ENCODE peak calls at places on chromosomes 4 and X, in five cellular contexts. I is mesothelial cell of epicardium, Q is type B pancreatic cell, G is lower leg skin, M is fibroblast of mammary gland. T is an unnamed sample.

GRCh38 chr4:107801766-107802211 is 22.9 kb upstream of the SGMS2 start:
- DNase-seq in I (no peak), Q (no peak), G (no peak), M (peak), T (no peak)

GRCh38 chrX:118594697-118595420 is 99.2 kb downstream of the DOCK11 start:
- DNase-seq in I (no peak), Q (no peak), G (no peak), M (no peak), T (no peak)

GRCh38 chrX:47285762-47286320 is 53.0 kb downstream of the USP11 start:
- DNase-seq in I (no peak), Q (no peak), G (no peak), M (peak), T (no peak)

GRCh38 chr4:110543577-110543976 is 67.6 kb downstream of the ENPEP start:
- DNase-seq in I (no peak), Q (no peak), G (no peak), M (no peak), T (no peak)

GRCh38 chrX:42219231-42219630 is 295.9 kb upstream of the CASK start:
- DNase-seq in I (no peak), Q (no peak), G (no peak), M (no peak), T (no peak)

GRCh38 chr4:151104621-151105020 is 5.2 kb downstream of the RPS3A start:
- DNase-seq in I (no peak), Q (no peak), G (no peak), M (no peak), T (no peak)

GRCh38 chr4:55159851-55160250 is 34.5 kb upstream of the KDR start:
- DNase-seq in I (no peak), Q (no peak), G (no peak), M (peak), T (no peak)

GRCh38 chr4:118948545-118949144 is 60.0 kb downstream of the SYNPO2 start:
- DNase-seq in I (no peak), Q (no peak), G (no peak), M (peak), T (no peak)

GRCh38 chr4:5371415-5372190 is 320.3 kb downstream of the STK32B start:
- DNase-seq in I (no peak), Q (peak), G (no peak), M (no peak), T (no peak)

GRCh38 chr4:15043226-15043625 is 40.9 kb downstream of the CPEB2 start:
- DNase-seq in I (no peak), Q (no peak), G (no peak), M (no peak), T (no peak)

GRCh38 chr4:145936142-145937020 is 2.2 kb downstream of the ZNF827 start:
- DNase-seq in I (peak), Q (peak), G (peak), M (peak), T (peak)

GRCh38 chr4:137213372-137214173 is 318.7 kb downstream of the PCDH18 start:
- DNase-seq in I (no peak), Q (no peak), G (no peak), M (peak), T (no peak)

GRCh38 chr4:183989471-183989870 is 84.4 kb downstream of the STOX2 start:
- DNase-seq in I (no peak), Q (no peak), G (no peak), M (peak), T (no peak)

GRCh38 chr4:108900018-108900417 is 137.2 kb upstream of the ETNPPL start:
- DNase-seq in I (no peak), Q (no peak), G (no peak), M (no peak), T (no peak)

GRCh38 chr4:100879471-100879870 is 361.6 kb upstream of the EMCN start:
- DNase-seq in I (no peak), Q (no peak), G (no peak), M (no peak), T (no peak)

GRCh38 chr4:100968046-100968445 is 379.3 kb downstream of the PPP3CA start:
- DNase-seq in I (no peak), Q (no peak), G (no peak), M (no peak), T (no peak)

GRCh38 chr4:15754323-15754722 is 23.8 kb upstream of the CD38 start:
- DNase-seq in I (no peak), Q (no peak), G (no peak), M (no peak), T (no peak)

GRCh38 chr4:94468093-94468492 is 16.4 kb downstream of the PDLIM5 start:
- DNase-seq in I (no peak), Q (no peak), G (no peak), M (no peak), T (no peak)

GRCh38 chr4:12360391-12360790 is 931.7 kb upstream of the HS3ST1 start:
- DNase-seq in I (no peak), Q (no peak), G (no peak), M (peak), T (no peak)

GRCh38 chr4:117447925-117448324 is 362.5 kb upstream of the TRAM1L1 start:
- DNase-seq in I (no peak), Q (no peak), G (no peak), M (no peak), T (no peak)

GRCh38 chrX:97845451-97845850 is 961.7 kb downstream of the RPA4 start:
- DNase-seq in I (no peak), Q (no peak), G (no peak), M (no peak), T (no peak)

GRCh38 chrX:1466232-1466661 is 13.5 kb upstream of the ASMTL start:
- DNase-seq in I (peak), Q (peak), G (peak), M (no peak), T (peak)

GRCh38 chrX:1393871-1394615 is 2.1 kb upstream of the SLC25A6 start:
- DNase-seq in I (no peak), Q (no peak), G (peak), M (no peak), T (no peak)

GRCh38 chrX:50799531-50799961 is 14.4 kb downstream of the SHROOM4 start:
- DNase-seq in I (no peak), Q (no peak), G (no peak), M (peak), T (no peak)

GRCh38 chrX:101659601-101660063 is at the start of gene ARMCX2:
- DNase-seq in I (peak), Q (no peak), G (peak), M (peak), T (no peak)

GRCh38 chr4:7872264-7872771 is 67.3 kb downstream of the AFAP1 start:
- DNase-seq in I (no peak), Q (no peak), G (peak), M (peak), T (no peak)

GRCh38 chrX:10254746-10255145 is 98.0 kb downstream of the CLCN4 start:
- DNase-seq in I (no peak), Q (no peak), G (no peak), M (no peak), T (no peak)

GRCh38 chr4:122917731-122918130 is 4.7 kb downstream of the NUDT6 start:
- DNase-seq in I (no peak), Q (no peak), G (no peak), M (no peak), T (no peak)

GRCh38 chr4:12729384-12729783 is 754.8 kb downstream of the RAB28 start:
- DNase-seq in I (no peak), Q (no peak), G (no peak), M (peak), T (no peak)

GRCh38 chrX:56728752-56729151 is 291 bp upstream of the NBDY start:
- DNase-seq in I (no peak), Q (no peak), G (no peak), M (peak), T (no peak)

GRCh38 chr4:15756361-15756861 is 21.7 kb upstream of the CD38 start:
- DNase-seq in I (no peak), Q (no peak), G (no peak), M (peak), T (peak)

GRCh38 chrX:1599791-1600405 is 8.5 kb downstream of the AKAP17A start:
- DNase-seq in I (no peak), Q (peak), G (peak), M (no peak), T (no peak)

GRCh38 chr4:60812811-60813210 is 387.3 kb upstream of the ADGRL3 start:
- DNase-seq in I (no peak), Q (no peak), G (no peak), M (no peak), T (no peak)

DNA sequence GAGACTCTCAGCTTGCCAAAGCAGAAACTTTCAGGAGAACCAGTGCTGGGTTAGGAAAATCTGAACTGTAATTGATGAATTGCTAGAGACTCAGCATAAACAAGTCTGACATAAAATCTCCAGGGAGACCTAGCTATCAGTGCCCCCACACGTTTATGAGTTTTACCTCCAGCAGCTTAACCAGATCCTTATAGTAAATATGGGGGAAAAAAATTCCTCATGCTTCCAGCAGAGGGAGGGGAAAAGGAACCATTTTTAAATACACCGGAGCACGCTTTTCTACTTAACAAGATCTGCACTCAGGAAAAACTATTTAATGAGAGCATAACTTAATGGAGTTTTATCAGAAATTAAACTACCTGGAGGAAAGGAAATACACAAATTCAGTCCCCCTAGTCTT is 1040.7 kb upstream of the INTU start:
- DNase-seq in I (no peak), Q (no peak), G (no peak), M (peak), T (no peak)
- TF ChIP-seq CTCF in I (peak), Q (peak), G (no peak), M (peak), T (no peak)

DNA sequence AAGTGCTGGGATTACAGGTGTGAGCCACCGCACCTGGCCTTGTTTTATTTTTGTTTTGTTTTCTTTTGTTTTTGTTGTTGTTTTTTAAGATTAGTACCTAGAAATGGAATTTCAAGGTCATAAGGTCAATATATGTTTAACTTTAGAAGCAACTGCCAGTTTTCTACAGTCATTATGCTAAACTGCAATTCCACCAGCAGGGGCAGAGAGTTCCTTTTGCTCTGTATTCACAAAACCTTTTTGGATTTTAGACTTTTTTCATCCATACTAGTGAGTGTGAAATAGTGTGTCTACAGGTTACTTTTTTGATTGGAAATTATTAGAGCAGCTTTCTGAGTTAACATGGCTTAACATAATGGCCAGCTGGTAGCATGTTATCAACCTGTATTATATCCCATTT is 580.6 kb downstream of the TRIML1 start:
- DNase-seq in I (no peak), Q (no peak), G (no peak), M (no peak), T (no peak)
- TF ChIP-seq CTCF in I (peak), Q (peak), G (no peak), M (peak), T (no peak)

DNA sequence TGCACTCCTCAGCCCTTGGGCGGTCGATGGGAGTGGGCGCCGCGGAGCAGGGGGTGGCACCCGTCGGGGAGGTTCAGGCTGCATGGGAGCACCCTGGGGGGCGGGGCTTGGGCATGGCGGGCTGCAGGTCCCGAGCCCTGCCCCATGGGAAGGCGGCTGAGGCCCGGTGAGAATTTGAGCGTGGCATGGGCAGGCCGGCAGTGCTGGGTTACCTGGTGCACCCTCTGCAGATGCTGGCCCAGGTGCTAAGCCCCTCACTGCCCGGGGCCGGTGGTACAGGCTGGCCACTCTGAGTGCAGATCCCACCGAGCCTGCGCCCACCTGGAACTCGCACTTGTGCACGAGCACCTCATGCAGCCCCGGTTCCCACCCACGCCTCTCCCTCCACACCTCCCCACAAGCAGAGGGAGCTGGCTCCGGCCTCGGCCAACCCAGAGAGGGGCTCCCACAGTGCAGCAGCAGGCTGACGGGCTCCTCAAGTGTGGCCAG is 556.3 kb downstream of the GALNTL6 start:
- DNase-seq in I (no peak), Q (peak), G (no peak), M (no peak), T (no peak)
- TF ChIP-seq CTCF in I (no peak), Q (no peak), G (no peak), M (no peak), T (no peak)

DNA sequence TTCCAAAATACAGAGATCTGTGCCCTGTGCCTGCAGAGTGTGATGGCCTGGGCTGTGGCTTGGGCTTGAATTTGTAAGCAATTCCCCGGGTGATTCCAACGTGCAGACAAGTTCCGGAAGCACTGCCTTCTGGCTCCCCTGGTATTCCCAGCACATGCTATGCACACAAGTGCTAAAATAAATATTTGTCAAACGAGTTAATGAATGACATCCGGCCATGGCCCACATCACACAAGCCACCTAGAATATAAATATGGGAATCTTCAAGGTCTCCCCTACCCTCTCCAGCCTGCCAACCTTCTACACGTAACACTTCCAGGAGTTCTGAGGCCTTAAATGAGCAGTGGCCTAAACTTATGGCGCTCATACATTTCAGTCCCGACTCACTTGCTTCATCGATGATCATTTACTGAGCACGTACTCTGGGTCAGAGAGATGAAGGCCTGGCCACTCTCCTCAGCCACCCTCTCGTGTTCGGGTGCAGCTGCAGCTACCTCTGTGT is 21.3 kb downstream of the DCTD start:
- DNase-seq in I (no peak), Q (no peak), G (peak), M (no peak), T (no peak)
- TF ChIP-seq CTCF in I (no peak), Q (no peak), G (no peak), M (no peak), T (no peak)

DNA sequence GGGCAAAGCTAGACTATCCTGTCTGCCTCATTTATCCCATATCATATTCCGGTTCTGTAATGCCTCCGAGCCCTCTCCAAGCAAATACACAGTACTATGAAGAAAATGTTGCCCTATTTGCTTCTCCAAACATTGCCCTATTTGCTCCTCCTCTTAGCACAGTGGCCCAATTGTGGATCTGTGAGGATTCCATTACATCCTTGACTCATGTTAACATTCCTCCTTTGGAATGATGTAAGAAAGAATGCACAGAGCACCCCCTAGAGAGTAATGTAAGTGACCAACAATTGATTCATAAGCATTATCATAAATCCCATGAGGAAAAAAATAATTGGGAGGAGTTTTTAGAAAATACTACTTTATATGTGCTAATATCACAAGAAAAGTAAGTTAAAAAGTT is 11.3 kb upstream of the BTC start:
- DNase-seq in I (no peak), Q (no peak), G (no peak), M (peak), T (no peak)
- TF ChIP-seq CTCF in I (no peak), Q (no peak), G (no peak), M (peak), T (no peak)

GRCh38 chrX:121310820-121311219 is 263.4 kb downstream of the GLUD2 start:
- DNase-seq in I (no peak), Q (no peak), G (no peak), M (no peak), T (no peak)

GRCh38 chrX:121307441-121307840 is 260.0 kb downstream of the GLUD2 start:
- DNase-seq in I (no peak), Q (no peak), G (no peak), M (peak), T (no peak)

GRCh38 chrX:121308276-121308805 is 260.9 kb downstream of the GLUD2 start:
- DNase-seq in I (no peak), Q (no peak), G (no peak), M (peak), T (no peak)
- TF ChIP-seq CTCF in I (no peak), Q (peak), G (no peak), M (peak), T (no peak)

GRCh38 chr4:142663828-142664227 is 182.3 kb downstream of the INPP4B start:
- DNase-seq in I (no peak), Q (no peak), G (no peak), M (no peak), T (no peak)

GRCh38 chr4:142656178-142656577 is 189.9 kb downstream of the INPP4B start:
- DNase-seq in I (no peak), Q (no peak), G (no peak), M (peak), T (no peak)

GRCh38 chr4:142660728-142661127 is 185.4 kb downstream of the INPP4B start:
- DNase-seq in I (no peak), Q (no peak), G (no peak), M (no peak), T (no peak)
- TF ChIP-seq CTCF in I (no peak), Q (peak), G (no peak), M (peak), T (no peak)

GRCh38 chrX:30865020-30865419 is 24.0 kb downstream of the TAB3 start:
- DNase-seq in I (no peak), Q (no peak), G (no peak), M (no peak), T (no peak)
- TF ChIP-seq CTCF in I (peak), Q (peak), G (no peak), M (peak), T (no peak)